ENCODE peak calls at places on chromosomes 11 and 22, in six cellular contexts. One of them, this sample, is unnamed.

GRCh38 chr11:14218728-14219127 is 140.3 kb downstream of the RRAS2 start:
- DNase-seq in mesenchymal stem cell: no peak
- DNase-seq in IMR-90: no peak
- DNase-seq in H9: no peak
- DNase-seq in neuronal stem cell: no peak
- DNase-seq in mesendoderm: no peak
- DNase-seq in this sample: no peak

GRCh38 chr22:43501951-43502874 is 90.4 kb downstream of the MPPED1 start:
- DNase-seq in mesenchymal stem cell: no peak
- DNase-seq in H9: no peak
- DNase-seq in neuronal stem cell: no peak
- DNase-seq in mesendoderm: no peak
- DNase-seq in IMR-90: no peak
- DNase-seq in this sample: no peak

GRCh38 chr11:16938061-16938460 is 76.2 kb downstream of the PLEKHA7 start:
- DNase-seq in neuronal stem cell: no peak
- DNase-seq in H9: no peak
- DNase-seq in mesenchymal stem cell: no peak
- DNase-seq in IMR-90: no peak
- DNase-seq in mesendoderm: no peak
- DNase-seq in this sample: no peak

GRCh38 chr22:26952654-26953379 is 295.4 kb downstream of the MIAT start:
- DNase-seq in H9: peak
- DNase-seq in mesenchymal stem cell: no peak
- DNase-seq in mesendoderm: peak
- DNase-seq in IMR-90: no peak
- DNase-seq in neuronal stem cell: peak
- DNase-seq in this sample: no peak

GRCh38 chr22:45271667-45272188 is 13.0 kb upstream of the UPK3A start:
- DNase-seq in mesendoderm: no peak
- DNase-seq in mesenchymal stem cell: peak
- DNase-seq in IMR-90: no peak
- DNase-seq in neuronal stem cell: no peak
- DNase-seq in H9: no peak
- DNase-seq in this sample: no peak

GRCh38 chr22:42152661-42153270 is 22.2 kb upstream of the CYP2D6 start:
- DNase-seq in H9: no peak
- DNase-seq in IMR-90: no peak
- DNase-seq in mesendoderm: no peak
- DNase-seq in neuronal stem cell: no peak
- DNase-seq in mesenchymal stem cell: no peak
- DNase-seq in this sample: no peak

GRCh38 chr11:70525466-70525865 is 127.1 kb downstream of the CTTN start:
- DNase-seq in neuronal stem cell: no peak
- DNase-seq in H9: no peak
- DNase-seq in mesendoderm: no peak
- DNase-seq in mesenchymal stem cell: no peak
- DNase-seq in IMR-90: no peak
- DNase-seq in this sample: no peak

GRCh38 chr11:19979519-19979845 is 180.8 kb downstream of the DBX1 start:
- DNase-seq in mesenchymal stem cell: no peak
- DNase-seq in mesendoderm: no peak
- DNase-seq in neuronal stem cell: no peak
- DNase-seq in IMR-90: no peak
- DNase-seq in H9: no peak
- DNase-seq in this sample: no peak

GRCh38 chr11:130631119-130631518 is 182.7 kb downstream of the ADAMTS15 start:
- DNase-seq in IMR-90: peak
- DNase-seq in H9: no peak
- DNase-seq in mesenchymal stem cell: peak
- DNase-seq in neuronal stem cell: no peak
- DNase-seq in mesendoderm: no peak
- DNase-seq in this sample: peak

GRCh38 chr22:49300951-49301397 is 526.7 kb downstream of the BRD1 start:
- DNase-seq in H9: peak
- DNase-seq in mesendoderm: no peak
- DNase-seq in neuronal stem cell: no peak
- DNase-seq in mesenchymal stem cell: no peak
- DNase-seq in IMR-90: no peak
- DNase-seq in this sample: no peak

GRCh38 chr11:65478411-65479183 is 20.2 kb upstream of the MALAT1 start:
- DNase-seq in neuronal stem cell: no peak
- DNase-seq in IMR-90: peak
- DNase-seq in H9: no peak
- DNase-seq in mesendoderm: no peak
- DNase-seq in mesenchymal stem cell: no peak
- DNase-seq in this sample: no peak

GRCh38 chr11:36105743-36106581 is 162.1 kb downstream of the LDLRAD3 start:
- DNase-seq in IMR-90: no peak
- DNase-seq in neuronal stem cell: no peak
- DNase-seq in mesenchymal stem cell: no peak
- DNase-seq in H9: no peak
- DNase-seq in mesendoderm: no peak
- DNase-seq in this sample: no peak

GRCh38 chr11:13016415-13016814 is 7.3 kb downstream of the RASSF10 start:
- DNase-seq in IMR-90: no peak
- DNase-seq in neuronal stem cell: no peak
- DNase-seq in mesenchymal stem cell: no peak
- DNase-seq in H9: no peak
- DNase-seq in mesendoderm: no peak
- DNase-seq in this sample: peak

GRCh38 chr11:38006466-38006865 is 1408.4 kb upstream of the RAG2 start:
- DNase-seq in IMR-90: no peak
- DNase-seq in neuronal stem cell: no peak
- DNase-seq in H9: no peak
- DNase-seq in mesenchymal stem cell: no peak
- DNase-seq in mesendoderm: no peak
- DNase-seq in this sample: no peak

GRCh38 chr11:35146711-35147110 is 7.7 kb downstream of the CD44 start:
- DNase-seq in mesendoderm: no peak
- DNase-seq in H9: no peak
- DNase-seq in neuronal stem cell: no peak
- DNase-seq in IMR-90: peak
- DNase-seq in mesenchymal stem cell: peak
- DNase-seq in this sample: no peak

GRCh38 chr11:72844356-72844755 is 30.1 kb downstream of the ATG16L2 start:
- DNase-seq in mesenchymal stem cell: peak
- DNase-seq in IMR-90: peak
- DNase-seq in H9: no peak
- DNase-seq in mesendoderm: no peak
- DNase-seq in neuronal stem cell: no peak
- DNase-seq in this sample: no peak

GRCh38 chr11:83663984-83664383 is 377.8 kb upstream of the CCDC90B start:
- DNase-seq in IMR-90: no peak
- DNase-seq in neuronal stem cell: no peak
- DNase-seq in H9: no peak
- DNase-seq in mesendoderm: no peak
- DNase-seq in mesenchymal stem cell: no peak
- DNase-seq in this sample: no peak

GRCh38 chr22:33975841-33976240 is 55.6 kb upstream of the LARGE1 start:
- DNase-seq in mesenchymal stem cell: no peak
- DNase-seq in H9: no peak
- DNase-seq in neuronal stem cell: no peak
- DNase-seq in mesendoderm: peak
- DNase-seq in IMR-90: no peak
- DNase-seq in this sample: peak

GRCh38 chr22:48261706-48262105 is 1499.3 kb downstream of the TBC1D22A start:
- DNase-seq in neuronal stem cell: no peak
- DNase-seq in H9: no peak
- DNase-seq in IMR-90: no peak
- DNase-seq in mesenchymal stem cell: no peak
- DNase-seq in mesendoderm: peak
- DNase-seq in this sample: no peak
- H2AK5ac ChIP-seq in neuronal stem cell: no peak
- H2AK5ac ChIP-seq in H9: no peak
- H2AK5ac ChIP-seq in IMR-90: no peak
- H2AK5ac ChIP-seq in mesenchymal stem cell: no peak
- H2AK5ac ChIP-seq in mesendoderm: no peak
- H2AK5ac ChIP-seq in this sample: no peak

DNA sequence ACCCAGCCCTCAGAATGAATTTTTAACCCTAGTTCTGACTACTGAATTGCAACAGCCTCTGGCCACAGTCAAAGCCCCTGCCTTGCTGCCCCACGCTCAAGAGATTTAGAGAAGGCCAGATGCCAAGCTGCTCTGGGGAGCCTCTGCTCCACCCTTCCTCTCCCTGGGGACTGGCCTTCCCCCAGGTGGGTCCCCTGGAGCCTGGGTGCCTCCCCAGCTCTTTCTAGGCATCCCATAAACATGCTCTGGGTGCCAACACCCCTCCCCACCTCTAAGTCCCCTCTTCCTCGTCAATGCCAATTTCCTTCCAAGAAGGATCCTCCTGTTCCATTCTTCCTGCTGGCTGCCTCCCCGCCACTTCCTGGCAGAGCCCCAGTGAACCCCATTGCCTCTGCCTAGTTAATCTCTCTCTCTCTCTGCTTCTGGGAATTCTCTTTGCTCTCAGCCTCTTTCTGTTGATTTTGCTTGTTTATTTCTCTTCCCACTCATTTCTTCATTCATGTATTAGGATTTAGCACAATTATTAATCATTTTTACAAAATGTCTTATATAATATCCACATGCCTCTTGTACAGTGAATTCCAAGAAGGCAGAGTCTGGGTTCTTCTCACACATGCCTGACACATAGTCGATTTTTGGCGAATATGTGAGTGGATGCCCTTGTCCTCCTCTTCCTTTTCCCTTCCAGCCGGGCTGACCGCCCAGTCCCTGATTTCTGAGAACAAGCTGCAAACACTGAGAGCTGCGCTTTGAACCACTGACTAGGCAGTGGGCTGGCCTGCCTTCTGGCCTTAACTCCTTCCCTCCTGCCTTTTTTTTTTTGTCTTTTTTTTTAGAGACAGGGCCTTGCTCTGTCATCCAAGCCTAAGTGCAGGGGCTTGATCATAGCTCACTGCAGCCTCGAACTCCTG is 17.5 kb downstream of the UQCR10 start:
- DNase-seq in neuronal stem cell: no peak
- DNase-seq in IMR-90: peak
- DNase-seq in mesendoderm: no peak
- DNase-seq in mesenchymal stem cell: no peak
- DNase-seq in H9: no peak
- DNase-seq in this sample: no peak
- H2AK5ac ChIP-seq in neuronal stem cell: no peak
- H2AK5ac ChIP-seq in IMR-90: peak
- H2AK5ac ChIP-seq in mesendoderm: no peak
- H2AK5ac ChIP-seq in mesenchymal stem cell: no peak
- H2AK5ac ChIP-seq in H9: no peak
- H2AK5ac ChIP-seq in this sample: no peak

GRCh38 chr11:93568726-93569125 is 25.5 kb upstream of the SMCO4 start:
- DNase-seq in mesenchymal stem cell: no peak
- DNase-seq in H9: no peak
- DNase-seq in IMR-90: no peak
- DNase-seq in neuronal stem cell: no peak
- DNase-seq in mesendoderm: no peak
- DNase-seq in this sample: no peak
- H2AK5ac ChIP-seq in mesenchymal stem cell: peak
- H2AK5ac ChIP-seq in H9: no peak
- H2AK5ac ChIP-seq in IMR-90: no peak
- H2AK5ac ChIP-seq in neuronal stem cell: no peak
- H2AK5ac ChIP-seq in mesendoderm: no peak
- H2AK5ac ChIP-seq in this sample: no peak

GRCh38 chr22:23514317-23515038 is 65.6 kb downstream of the IGLL1 start:
- DNase-seq in neuronal stem cell: no peak
- DNase-seq in H9: peak
- DNase-seq in IMR-90: no peak
- DNase-seq in mesenchymal stem cell: no peak
- DNase-seq in mesendoderm: peak
- DNase-seq in this sample: no peak

GRCh38 chr22:23513705-23514104 is 66.4 kb downstream of the IGLL1 start:
- DNase-seq in H9: no peak
- DNase-seq in mesendoderm: no peak
- DNase-seq in neuronal stem cell: no peak
- DNase-seq in IMR-90: no peak
- DNase-seq in mesenchymal stem cell: no peak
- DNase-seq in this sample: no peak

GRCh38 chr22:23512738-23513137 is 67.4 kb downstream of the IGLL1 start:
- DNase-seq in mesendoderm: no peak
- DNase-seq in mesenchymal stem cell: no peak
- DNase-seq in neuronal stem cell: no peak
- DNase-seq in IMR-90: no peak
- DNase-seq in H9: no peak
- DNase-seq in this sample: no peak

GRCh38 chr22:23511627-23512347 is 68.3 kb downstream of the IGLL1 start:
- DNase-seq in H9: no peak
- DNase-seq in neuronal stem cell: no peak
- DNase-seq in mesendoderm: no peak
- DNase-seq in mesenchymal stem cell: no peak
- DNase-seq in IMR-90: no peak
- DNase-seq in this sample: no peak

DNA sequence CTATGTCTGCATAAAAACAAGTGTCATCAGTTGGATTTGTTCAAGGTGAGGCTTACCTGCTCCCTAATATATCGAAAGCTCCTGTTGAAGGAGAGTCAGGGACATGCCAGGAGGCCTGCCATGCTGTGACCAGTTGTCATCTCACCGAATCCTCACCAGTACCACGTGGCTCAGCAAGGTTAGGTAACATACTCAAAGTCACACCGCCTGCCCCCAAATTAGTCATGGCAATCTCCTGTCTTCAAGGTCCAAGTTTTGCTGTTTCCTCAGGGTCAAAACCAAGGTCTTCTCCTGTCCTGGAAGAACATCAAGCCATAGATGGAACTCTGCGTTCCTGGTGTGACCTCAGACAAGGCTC is 67.8 kb downstream of the IGLL1 start:
- DNase-seq in IMR-90: no peak
- DNase-seq in neuronal stem cell: no peak
- DNase-seq in mesendoderm: no peak
- DNase-seq in H9: no peak
- DNase-seq in mesenchymal stem cell: no peak
- DNase-seq in this sample: no peak
- H2AK5ac ChIP-seq in IMR-90: no peak
- H2AK5ac ChIP-seq in neuronal stem cell: no peak
- H2AK5ac ChIP-seq in mesendoderm: no peak
- H2AK5ac ChIP-seq in H9: no peak
- H2AK5ac ChIP-seq in mesenchymal stem cell: no peak
- H2AK5ac ChIP-seq in this sample: no peak

DNA sequence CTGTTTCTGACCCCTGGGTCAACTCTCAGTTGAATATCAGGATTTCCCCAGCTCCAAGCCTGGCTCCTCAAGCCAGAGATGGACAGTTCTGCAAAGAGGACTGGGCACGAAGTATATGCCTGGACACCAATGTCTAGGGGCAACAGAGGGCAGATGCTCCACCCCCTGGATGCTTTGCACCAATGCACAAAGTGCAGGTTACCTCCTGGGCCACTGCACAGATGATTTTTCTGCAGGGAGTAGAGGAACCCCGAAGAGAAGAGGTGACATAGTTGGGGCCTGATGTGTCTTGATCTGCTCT is 11.6 kb downstream of the TUBA8 start:
- DNase-seq in neuronal stem cell: no peak
- DNase-seq in H9: no peak
- DNase-seq in mesenchymal stem cell: no peak
- DNase-seq in mesendoderm: no peak
- DNase-seq in IMR-90: no peak
- DNase-seq in this sample: no peak
- H2AK5ac ChIP-seq in neuronal stem cell: no peak
- H2AK5ac ChIP-seq in H9: no peak
- H2AK5ac ChIP-seq in mesenchymal stem cell: no peak
- H2AK5ac ChIP-seq in mesendoderm: no peak
- H2AK5ac ChIP-seq in IMR-90: no peak
- H2AK5ac ChIP-seq in this sample: no peak